ENCODE peak calls at places on chromosomes 4 and X, in four cellular contexts. G is amygdala, Y is hypothalamus, L is mucosa of descending colon. A is an unnamed sample.

GRCh38 chr4:94365304-94365703 is 22.7 kb upstream of the HPGDS start:
- DNase-seq in L (no peak), Y (no peak), G (no peak), A (peak)

GRCh38 chrX:123077671-123078070 is 106.4 kb upstream of the GRIA3 start:
- DNase-seq in Y (no peak), L (no peak), G (no peak), A (no peak)

GRCh38 chrX:39477438-39478120 is 620.2 kb downstream of the BCOR start:
- DNase-seq in L (peak), Y (no peak), G (no peak), A (no peak)

GRCh38 chr4:110106946-110107325 is 91.5 kb downstream of the ELOVL6 start:
- DNase-seq in G (no peak), Y (no peak), L (no peak), A (peak)

GRCh38 chr4:13888112-13888511 is 260.6 kb upstream of the BOD1L1 start:
- DNase-seq in Y (no peak), L (no peak), G (no peak), A (peak)

GRCh38 chr4:89379541-89380035 is 72.0 kb upstream of the GPRIN3 start:
- DNase-seq in Y (no peak), G (no peak), L (no peak), A (no peak)

GRCh38 chrX:10932842-10933440 is 178.2 kb upstream of the HCCS start:
- DNase-seq in Y (no peak), L (no peak), G (no peak), A (peak)

GRCh38 chrX:151397741-151398070 is 700 bp downstream of the VMA21 start:
- DNase-seq in L (no peak), G (no peak), Y (no peak), A (peak)

GRCh38 chr4:85952518-85952917 is 407.3 kb downstream of the MAPK10 start:
- DNase-seq in L (no peak), G (no peak), Y (no peak), A (peak)

GRCh38 chr4:93199492-93199891 is 629.1 kb upstream of the ATOH1 start:
- DNase-seq in G (no peak), Y (no peak), L (no peak), A (peak)

GRCh38 chr4:183996868-183997267 is 91.8 kb downstream of the STOX2 start:
- DNase-seq in Y (no peak), L (no peak), G (no peak), A (peak)

GRCh38 chr4:110157580-110157979 is 40.8 kb downstream of the ELOVL6 start:
- DNase-seq in G (no peak), L (no peak), Y (no peak), A (no peak)

GRCh38 chr4:56530269-56531148 is 24.9 kb downstream of the ARL9 start:
- DNase-seq in G (peak), Y (peak), L (peak), A (peak)

GRCh38 chr4:120960868-120961267 is 38.3 kb upstream of the PRDM5 start:
- DNase-seq in G (no peak), Y (no peak), L (no peak), A (no peak)